ENCODE peak calls at places on chromosome 3, in five cellular contexts. Y is astrocyte of the cerebellum, N is suprapubic skin, V is PC-9, P is right lobe of liver. O is an unnamed sample.

GRCh38 chr3:48661501-48662139 is 1.1 kb downstream of the CELSR3 start:
- DNase-seq in Y (no peak), N (peak; percentile 91), V (no peak), P (no peak), O (peak; percentile 76)

GRCh38 chr3:67045711-67046465 is 47.8 kb downstream of the KBTBD8 start:
- DNase-seq in Y (no peak), N (no peak), V (no peak), P (no peak), O (no peak)

GRCh38 chr3:43330981-43331380 is 44.6 kb downstream of the SNRK start:
- DNase-seq in Y (no peak), N (no peak), V (no peak), P (no peak), O (no peak)

GRCh38 chr3:126570103-126570541 is 11.4 kb upstream of the C3orf22 start:
- DNase-seq in Y (no peak), N (no peak), V (no peak), P (peak; percentile 39), O (no peak)

GRCh38 chr3:55077726-55078125 is 149.9 kb upstream of the LRTM1 start:
- DNase-seq in Y (no peak), N (no peak), V (no peak), P (no peak), O (no peak)

GRCh38 chr3:107987036-107987557 is 103.7 kb downstream of the CD47 start:
- DNase-seq in Y (peak; percentile 100), N (peak; percentile 88), V (peak; percentile 97), P (peak; percentile 86), O (no peak)

GRCh38 chr3:105679951-105680350 is 188.9 kb downstream of the CBLB start:
- DNase-seq in Y (no peak), N (no peak), V (no peak), P (no peak), O (no peak)

GRCh38 chr3:70840106-70840870 is 527.9 kb upstream of the MDFIC2 start:
- DNase-seq in Y (no peak), N (no peak), V (no peak), P (no peak), O (no peak)

GRCh38 chr3:65905648-65906211 is 133.0 kb downstream of the MAGI1 start:
- DNase-seq in Y (no peak), N (no peak), V (no peak), P (no peak), O (no peak)

GRCh38 chr3:24128195-24129005 is 183.3 kb downstream of the NR1D2 start:
- DNase-seq in Y (peak; percentile 8), N (no peak), V (peak; percentile 76), P (no peak), O (no peak)

GRCh38 chr3:43155464-43156121 is 49.7 kb upstream of the POMGNT2 start:
- DNase-seq in Y (peak; percentile 58), N (no peak), V (peak; percentile 60), P (peak; percentile 73), O (peak; percentile 46)

GRCh38 chr3:159620281-159620680 is 368.4 kb upstream of the IL12A start:
- DNase-seq in Y (no peak), N (no peak), V (no peak), P (no peak), O (no peak)

GRCh38 chr3:129587061-129587460 is 19.4 kb downstream of the PLXND1 start:
- DNase-seq in Y (no peak), N (no peak), V (no peak), P (no peak), O (no peak)

GRCh38 chr3:56985460-56986327 is 74.8 kb upstream of the SPATA12 start:
- DNase-seq in Y (no peak), N (no peak), V (no peak), P (no peak), O (no peak)

GRCh38 chr3:18378218-18378617 is 46.9 kb downstream of the SATB1 start:
- DNase-seq in Y (no peak), N (no peak), V (no peak), P (no peak), O (no peak)

GRCh38 chr3:14570089-14570488 is 29.9 kb upstream of the GRIP2 start:
- DNase-seq in Y (no peak), N (no peak), V (no peak), P (no peak), O (no peak)

GRCh38 chr3:121941592-121941991 is 47.4 kb downstream of the SLC15A2 start:
- DNase-seq in Y (no peak), N (no peak), V (no peak), P (no peak), O (no peak)

GRCh38 chr3:24680214-24680967 is 185.7 kb upstream of the THRB start:
- DNase-seq in Y (peak; percentile 16), N (no peak), V (no peak), P (peak; percentile 73), O (peak; percentile 47)

GRCh38 chr3:187902041-187902471 is 156.8 kb upstream of the BCL6 start:
- DNase-seq in Y (no peak), N (no peak), V (no peak), P (no peak), O (no peak)

GRCh38 chr3:128296469-128297251 is 143.4 kb downstream of the EEFSEC start:
- DNase-seq in Y (no peak), N (peak; percentile 59), V (no peak), P (peak; percentile 41), O (no peak)

GRCh38 chr3:42129014-42129953 is 38.1 kb downstream of the TRAK1 start:
- DNase-seq in Y (peak; percentile 66), N (no peak), V (peak; percentile 92), P (peak; percentile 57), O (no peak)

GRCh38 chr3:168191856-168192255 is 96.1 kb upstream of the GOLIM4 start:
- DNase-seq in Y (no peak), N (no peak), V (no peak), P (no peak), O (no peak)

DNA sequence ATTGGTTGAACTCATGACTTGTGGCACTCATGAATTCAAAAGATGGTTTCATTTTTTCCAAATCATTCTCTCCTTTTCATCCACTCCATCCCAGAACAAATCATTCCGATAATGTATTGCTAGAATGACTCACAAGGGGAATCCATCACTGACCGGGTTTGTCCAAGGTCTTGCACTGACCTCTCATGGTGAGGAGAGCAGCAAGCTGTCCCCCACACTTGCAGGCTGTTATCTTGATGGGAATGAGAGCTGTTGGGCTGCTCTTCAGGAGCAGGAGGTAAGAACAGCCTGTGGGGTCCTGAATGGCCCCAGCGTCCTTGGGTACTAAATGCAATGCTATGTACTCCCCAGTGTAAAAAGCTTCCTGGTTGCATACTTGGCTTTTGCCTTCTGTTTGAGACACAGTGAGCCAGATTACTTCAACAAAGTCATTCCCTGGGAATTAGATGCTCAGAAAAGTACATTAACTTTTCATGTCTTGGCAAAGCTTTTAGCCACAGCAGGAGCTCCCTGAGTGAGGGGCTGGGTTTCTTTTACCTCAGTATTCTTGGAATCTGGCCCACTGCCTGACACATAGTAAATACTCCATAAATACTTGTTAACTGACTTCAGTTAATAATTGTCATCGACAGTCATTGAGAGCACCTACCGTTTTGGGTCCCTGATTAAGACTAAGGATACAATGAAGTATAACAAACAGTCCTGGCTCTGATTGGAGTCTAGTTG is 24.1 kb downstream of the CCNL1 start:
- DNase-seq in Y (peak; percentile 67), N (no peak), V (no peak), P (no peak), O (peak; percentile 47)
- TF ChIP-seq CTCF in Y (peak; percentile 37), N (no peak), V (no peak), P (peak; percentile 48), O (no peak)

GRCh38 chr3:9915252-9916141 is 1.4 kb upstream of the IL17RC start:
- DNase-seq in Y (no peak), N (peak; percentile 88), V (no peak), P (peak; percentile 74), O (peak; percentile 76)
- TF ChIP-seq CTCF in Y (peak; percentile 44), N (peak; percentile 42), V (no peak), P (peak; percentile 38), O (no peak)

GRCh38 chr3:197511130-197511529 is 44.6 kb downstream of the BDH1 start:
- DNase-seq in Y (no peak), N (no peak), V (no peak), P (no peak), O (no peak)
- TF ChIP-seq CTCF in Y (no peak), N (no peak), V (no peak), P (no peak), O (no peak)

GRCh38 chr3:8996681-8997121 is 33.4 kb upstream of the RAD18 start:
- DNase-seq in Y (peak; percentile 9), N (no peak), V (no peak), P (no peak), O (no peak)
- TF ChIP-seq CTCF in Y (peak; percentile 48), N (peak; percentile 10), V (no peak), P (no peak), O (no peak)

DNA sequence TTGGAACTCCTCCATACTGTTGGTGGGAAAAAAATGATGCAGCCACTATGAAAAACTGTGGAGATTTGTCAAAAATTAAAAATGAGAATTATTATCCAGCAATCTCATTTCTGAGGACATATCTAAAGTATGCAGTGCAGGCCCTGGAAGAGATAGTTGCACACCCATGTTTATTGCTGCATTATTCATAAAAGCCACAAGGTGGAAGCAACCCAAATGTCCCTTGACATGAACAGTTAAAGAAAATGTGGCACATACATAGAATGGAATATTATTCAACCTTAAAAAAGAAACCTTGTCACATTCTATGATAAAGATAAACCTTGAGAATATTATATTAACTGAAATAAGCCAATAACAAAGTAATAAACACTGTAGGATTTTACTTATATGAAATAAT is 80.9 kb upstream of the ARHGEF26 start:
- DNase-seq in Y (no peak), N (no peak), V (no peak), P (no peak), O (no peak)
- TF ChIP-seq CTCF in Y (peak; percentile 20), N (peak; percentile 20), V (peak; percentile 70), P (peak; percentile 36), O (no peak)

DNA sequence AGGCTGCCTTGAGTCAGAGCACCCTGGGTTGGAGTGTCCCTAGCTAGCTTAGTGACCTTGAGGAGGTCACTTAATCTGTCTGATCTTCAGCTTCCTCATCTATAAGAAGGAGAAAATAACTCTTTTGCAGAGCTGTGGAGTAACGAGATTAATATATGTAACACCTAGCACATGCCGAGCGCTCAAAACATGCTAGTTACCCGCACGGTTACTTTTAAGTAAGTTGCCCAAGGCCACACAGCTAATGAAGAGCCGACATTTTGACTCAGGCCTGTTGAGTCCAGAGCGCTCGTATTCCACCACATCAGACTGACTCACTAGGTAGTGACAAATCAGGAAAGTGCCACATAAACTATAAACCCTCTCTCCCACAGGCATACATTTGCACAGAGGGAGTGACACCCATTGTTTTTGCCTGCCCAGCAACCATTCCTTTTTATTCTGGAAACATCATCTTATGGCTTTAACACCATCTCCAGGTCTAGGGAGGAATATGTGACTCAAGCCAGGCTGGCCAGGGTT is 42.4 kb downstream of the BHLHE40 start:
- DNase-seq in Y (no peak), N (no peak), V (peak; percentile 82), P (no peak), O (no peak)
- TF ChIP-seq CTCF in Y (no peak), N (no peak), V (no peak), P (no peak), O (no peak)